ENCODE peak calls at places on chromosomes 7 and 10, in four cellular contexts. One of them, this sample, is unnamed.

GRCh38 chr7:76260171-76260703 is 42.2 kb upstream of the HSPB1 start:
- DNase-seq in stimulated activated CD4-positive, alpha-beta T cell treated with anti-CD3 and anti-CD28 coated beads, Interleukin-4, amount 100 ng/mL, for 24 hours: peak; percentile 43
- DNase-seq in GM12892: no peak
- DNase-seq in sigmoid colon: no peak
- DNase-seq in this sample: no peak

GRCh38 chr10:43355749-43356371 is 15.6 kb upstream of the FXYD4 start:
- DNase-seq in stimulated activated CD4-positive, alpha-beta T cell treated with anti-CD3 and anti-CD28 coated beads, Interleukin-4, amount 100 ng/mL, for 24 hours: peak; percentile 22
- DNase-seq in GM12892: no peak
- DNase-seq in sigmoid colon: no peak
- DNase-seq in this sample: no peak

GRCh38 chr7:1920266-1920681 is 250.2 kb downstream of the ELFN1 start:
- DNase-seq in stimulated activated CD4-positive, alpha-beta T cell treated with anti-CD3 and anti-CD28 coated beads, Interleukin-4, amount 100 ng/mL, for 24 hours: peak; percentile 37
- DNase-seq in GM12892: peak; percentile 68
- DNase-seq in sigmoid colon: no peak
- DNase-seq in this sample: no peak

GRCh38 chr10:59702347-59702746 is 7.3 kb downstream of the SLC16A9 start:
- DNase-seq in stimulated activated CD4-positive, alpha-beta T cell treated with anti-CD3 and anti-CD28 coated beads, Interleukin-4, amount 100 ng/mL, for 24 hours: no peak
- DNase-seq in GM12892: no peak
- DNase-seq in sigmoid colon: no peak
- DNase-seq in this sample: no peak

GRCh38 chr10:104642311-104643022 is 1.4 kb downstream of the SORCS3 start:
- DNase-seq in stimulated activated CD4-positive, alpha-beta T cell treated with anti-CD3 and anti-CD28 coated beads, Interleukin-4, amount 100 ng/mL, for 24 hours: no peak
- DNase-seq in GM12892: no peak
- DNase-seq in sigmoid colon: no peak
- DNase-seq in this sample: no peak

GRCh38 chr10:115988380-115988779 is 284.6 kb downstream of the GFRA1 start:
- DNase-seq in stimulated activated CD4-positive, alpha-beta T cell treated with anti-CD3 and anti-CD28 coated beads, Interleukin-4, amount 100 ng/mL, for 24 hours: no peak
- DNase-seq in GM12892: no peak
- DNase-seq in sigmoid colon: no peak
- DNase-seq in this sample: no peak

GRCh38 chr7:131546583-131547111 is 9.8 kb downstream of the PODXL start:
- DNase-seq in stimulated activated CD4-positive, alpha-beta T cell treated with anti-CD3 and anti-CD28 coated beads, Interleukin-4, amount 100 ng/mL, for 24 hours: peak; percentile 45
- DNase-seq in GM12892: peak; percentile 46
- DNase-seq in sigmoid colon: peak; percentile 57
- DNase-seq in this sample: no peak

GRCh38 chr7:150737265-150738055 is at the start of gene GIMAP5:
- DNase-seq in stimulated activated CD4-positive, alpha-beta T cell treated with anti-CD3 and anti-CD28 coated beads, Interleukin-4, amount 100 ng/mL, for 24 hours: peak; percentile 69
- DNase-seq in GM12892: no peak
- DNase-seq in sigmoid colon: no peak
- DNase-seq in this sample: no peak

GRCh38 chr7:131540491-131541162 is 15.8 kb downstream of the PODXL start:
- DNase-seq in stimulated activated CD4-positive, alpha-beta T cell treated with anti-CD3 and anti-CD28 coated beads, Interleukin-4, amount 100 ng/mL, for 24 hours: no peak
- DNase-seq in GM12892: no peak
- DNase-seq in sigmoid colon: peak; percentile 89
- DNase-seq in this sample: no peak

GRCh38 chr7:157555921-157556320 is 219.1 kb downstream of the DNAJB6 start:
- DNase-seq in stimulated activated CD4-positive, alpha-beta T cell treated with anti-CD3 and anti-CD28 coated beads, Interleukin-4, amount 100 ng/mL, for 24 hours: no peak
- DNase-seq in GM12892: no peak
- DNase-seq in sigmoid colon: no peak
- DNase-seq in this sample: no peak

GRCh38 chr7:30422922-30423321 is 55.7 kb downstream of the NOD1 start:
- DNase-seq in stimulated activated CD4-positive, alpha-beta T cell treated with anti-CD3 and anti-CD28 coated beads, Interleukin-4, amount 100 ng/mL, for 24 hours: no peak
- DNase-seq in GM12892: no peak
- DNase-seq in sigmoid colon: peak; percentile 41
- DNase-seq in this sample: no peak

GRCh38 chr7:27099839-27100225 is 2.7 kb downstream of the HOXA2 start:
- DNase-seq in stimulated activated CD4-positive, alpha-beta T cell treated with anti-CD3 and anti-CD28 coated beads, Interleukin-4, amount 100 ng/mL, for 24 hours: no peak
- DNase-seq in GM12892: no peak
- DNase-seq in sigmoid colon: no peak
- DNase-seq in this sample: no peak

GRCh38 chr10:93138113-93138870 is 64.6 kb downstream of the CYP26A1 start:
- DNase-seq in stimulated activated CD4-positive, alpha-beta T cell treated with anti-CD3 and anti-CD28 coated beads, Interleukin-4, amount 100 ng/mL, for 24 hours: no peak
- DNase-seq in GM12892: no peak
- DNase-seq in sigmoid colon: no peak
- DNase-seq in this sample: no peak

GRCh38 chr7:108225531-108226181 is 95.5 kb upstream of the LAMB4 start:
- DNase-seq in stimulated activated CD4-positive, alpha-beta T cell treated with anti-CD3 and anti-CD28 coated beads, Interleukin-4, amount 100 ng/mL, for 24 hours: no peak
- DNase-seq in GM12892: no peak
- DNase-seq in sigmoid colon: no peak
- DNase-seq in this sample: no peak

GRCh38 chr10:132313305-132313704 is 5.6 kb upstream of the STK32C start:
- DNase-seq in stimulated activated CD4-positive, alpha-beta T cell treated with anti-CD3 and anti-CD28 coated beads, Interleukin-4, amount 100 ng/mL, for 24 hours: no peak
- DNase-seq in GM12892: no peak
- DNase-seq in sigmoid colon: peak; percentile 40
- DNase-seq in this sample: no peak

GRCh38 chr10:804191-804781 is 114.8 kb upstream of the DIP2C start:
- DNase-seq in stimulated activated CD4-positive, alpha-beta T cell treated with anti-CD3 and anti-CD28 coated beads, Interleukin-4, amount 100 ng/mL, for 24 hours: no peak
- DNase-seq in GM12892: no peak
- DNase-seq in sigmoid colon: no peak
- DNase-seq in this sample: no peak

GRCh38 chr7:81457858-81458522 is 311.9 kb downstream of the HGF start:
- DNase-seq in stimulated activated CD4-positive, alpha-beta T cell treated with anti-CD3 and anti-CD28 coated beads, Interleukin-4, amount 100 ng/mL, for 24 hours: no peak
- DNase-seq in GM12892: no peak
- DNase-seq in sigmoid colon: no peak
- DNase-seq in this sample: no peak

GRCh38 chr10:3056280-3057037 is 10.9 kb upstream of the PFKP start:
- DNase-seq in stimulated activated CD4-positive, alpha-beta T cell treated with anti-CD3 and anti-CD28 coated beads, Interleukin-4, amount 100 ng/mL, for 24 hours: no peak
- DNase-seq in GM12892: no peak
- DNase-seq in sigmoid colon: peak; percentile 29
- DNase-seq in this sample: no peak

GRCh38 chr7:157690058-157690832 is 353.4 kb downstream of the DNAJB6 start:
- DNase-seq in stimulated activated CD4-positive, alpha-beta T cell treated with anti-CD3 and anti-CD28 coated beads, Interleukin-4, amount 100 ng/mL, for 24 hours: no peak
- DNase-seq in GM12892: no peak
- DNase-seq in sigmoid colon: no peak
- DNase-seq in this sample: no peak

GRCh38 chr7:116986611-116987565 is 33.6 kb downstream of the ST7 start:
- DNase-seq in stimulated activated CD4-positive, alpha-beta T cell treated with anti-CD3 and anti-CD28 coated beads, Interleukin-4, amount 100 ng/mL, for 24 hours: no peak
- DNase-seq in GM12892: no peak
- DNase-seq in sigmoid colon: no peak
- DNase-seq in this sample: no peak

GRCh38 chr7:21071570-21071969 is 284.9 kb upstream of the SP8 start:
- DNase-seq in stimulated activated CD4-positive, alpha-beta T cell treated with anti-CD3 and anti-CD28 coated beads, Interleukin-4, amount 100 ng/mL, for 24 hours: no peak
- DNase-seq in GM12892: no peak
- DNase-seq in sigmoid colon: no peak
- DNase-seq in this sample: no peak

GRCh38 chr7:142482899-142483658 is 225.2 kb upstream of the PRSS58 start:
- DNase-seq in stimulated activated CD4-positive, alpha-beta T cell treated with anti-CD3 and anti-CD28 coated beads, Interleukin-4, amount 100 ng/mL, for 24 hours: peak; percentile 70
- DNase-seq in GM12892: no peak
- DNase-seq in sigmoid colon: no peak
- DNase-seq in this sample: no peak

GRCh38 chr7:41943098-41943577 is 240.2 kb upstream of the INHBA start:
- DNase-seq in stimulated activated CD4-positive, alpha-beta T cell treated with anti-CD3 and anti-CD28 coated beads, Interleukin-4, amount 100 ng/mL, for 24 hours: peak; percentile 78
- DNase-seq in GM12892: peak; percentile 51
- DNase-seq in sigmoid colon: peak; percentile 93
- DNase-seq in this sample: peak; percentile 34

GRCh38 chr7:1671876-1672451 is 1.9 kb downstream of the ELFN1 start:
- DNase-seq in stimulated activated CD4-positive, alpha-beta T cell treated with anti-CD3 and anti-CD28 coated beads, Interleukin-4, amount 100 ng/mL, for 24 hours: no peak
- DNase-seq in GM12892: no peak
- DNase-seq in sigmoid colon: peak; percentile 48
- DNase-seq in this sample: no peak

GRCh38 chr7:26865094-26865388 is 651 bp upstream of the SKAP2 start:
- DNase-seq in stimulated activated CD4-positive, alpha-beta T cell treated with anti-CD3 and anti-CD28 coated beads, Interleukin-4, amount 100 ng/mL, for 24 hours: no peak
- DNase-seq in GM12892: no peak
- DNase-seq in sigmoid colon: peak; percentile 86
- DNase-seq in this sample: no peak

GRCh38 chr7:94696981-94697670 is 41.2 kb upstream of the SGCE start:
- DNase-seq in stimulated activated CD4-positive, alpha-beta T cell treated with anti-CD3 and anti-CD28 coated beads, Interleukin-4, amount 100 ng/mL, for 24 hours: no peak
- DNase-seq in GM12892: no peak
- DNase-seq in sigmoid colon: peak; percentile 86
- DNase-seq in this sample: no peak

GRCh38 chr10:97048649-97049427 is 136.9 kb downstream of the SLIT1 start:
- DNase-seq in stimulated activated CD4-positive, alpha-beta T cell treated with anti-CD3 and anti-CD28 coated beads, Interleukin-4, amount 100 ng/mL, for 24 hours: no peak
- DNase-seq in GM12892: no peak
- DNase-seq in sigmoid colon: no peak
- DNase-seq in this sample: no peak

GRCh38 chr10:106935978-106936451 is 228.5 kb downstream of the SORCS1 start:
- DNase-seq in stimulated activated CD4-positive, alpha-beta T cell treated with anti-CD3 and anti-CD28 coated beads, Interleukin-4, amount 100 ng/mL, for 24 hours: no peak
- DNase-seq in GM12892: no peak
- DNase-seq in sigmoid colon: no peak
- DNase-seq in this sample: no peak

GRCh38 chr10:97659589-97659988 is 19.1 kb downstream of the PI4K2A start:
- DNase-seq in stimulated activated CD4-positive, alpha-beta T cell treated with anti-CD3 and anti-CD28 coated beads, Interleukin-4, amount 100 ng/mL, for 24 hours: no peak
- DNase-seq in GM12892: no peak
- DNase-seq in sigmoid colon: no peak
- DNase-seq in this sample: no peak

GRCh38 chr7:27661776-27662489 is 750 bp downstream of the HIBADH start:
- DNase-seq in stimulated activated CD4-positive, alpha-beta T cell treated with anti-CD3 and anti-CD28 coated beads, Interleukin-4, amount 100 ng/mL, for 24 hours: peak; percentile 24
- DNase-seq in GM12892: peak; percentile 14
- DNase-seq in sigmoid colon: peak; percentile 72
- DNase-seq in this sample: no peak

GRCh38 chr10:42942279-42942932 is 134.5 kb upstream of the RET start:
- DNase-seq in stimulated activated CD4-positive, alpha-beta T cell treated with anti-CD3 and anti-CD28 coated beads, Interleukin-4, amount 100 ng/mL, for 24 hours: no peak
- DNase-seq in GM12892: no peak
- DNase-seq in sigmoid colon: peak; percentile 38
- DNase-seq in this sample: no peak

GRCh38 chr7:142439739-142440138 is 181.9 kb upstream of the PRSS58 start:
- DNase-seq in stimulated activated CD4-positive, alpha-beta T cell treated with anti-CD3 and anti-CD28 coated beads, Interleukin-4, amount 100 ng/mL, for 24 hours: no peak
- DNase-seq in GM12892: no peak
- DNase-seq in sigmoid colon: no peak
- DNase-seq in this sample: no peak

GRCh38 chr10:29858352-29859267 is 200.8 kb downstream of the JCAD start:
- DNase-seq in stimulated activated CD4-positive, alpha-beta T cell treated with anti-CD3 and anti-CD28 coated beads, Interleukin-4, amount 100 ng/mL, for 24 hours: no peak
- DNase-seq in GM12892: no peak
- DNase-seq in sigmoid colon: peak; percentile 91
- DNase-seq in this sample: peak; percentile 42